ENCODE peak calls at places on chromosomes 16 and 17, in eight cellular contexts. E is NCI-H345; Q is glomerular endothelial cell; U is KG1; N is stimulated activated CD4-positive, alpha-beta T cell treated with anti-CD3 and anti-CD28 coated beads, Interleukin-1b, Interleukin-23, amount 100 ng/mL, for 24 hours; D is brain microvascular endothelial cell; C is H54; O is activated CD8-positive, alpha-beta memory T cell treated with anti-CD3 and anti-CD28 coated beads for 4 hours. X is an unnamed sample.

GRCh38 chr16:89359296-89360147 is 130.8 kb downstream of the ANKRD11 start:
- DNase-seq in E (no peak), Q (no peak), U (no peak), N (no peak), D (no peak), C (no peak), O (no peak), X (no peak)

GRCh38 chr17:77916771-77917481 is 41.6 kb upstream of the TNRC6C start:
- DNase-seq in E (no peak), Q (no peak), U (peak), N (no peak), D (no peak), C (no peak), O (no peak), X (no peak)

GRCh38 chr16:14070555-14070876 is 603 bp upstream of the MRTFB start:
- DNase-seq in E (no peak), Q (no peak), U (no peak), N (no peak), D (no peak), C (no peak), O (no peak), X (no peak)

GRCh38 chr17:55144518-55144917 is 120.2 kb upstream of the HLF start:
- DNase-seq in E (no peak), Q (no peak), U (no peak), N (no peak), D (no peak), C (no peak), O (no peak), X (no peak)

GRCh38 chr16:84048306-84048705 is 5.7 kb upstream of the SLC38A8 start:
- DNase-seq in E (no peak), Q (no peak), U (no peak), N (no peak), D (no peak), C (no peak), O (no peak), X (no peak)

GRCh38 chr17:28174352-28175046 is 132.0 kb downstream of the NLK start:
- DNase-seq in E (no peak), Q (no peak), U (peak), N (no peak), D (no peak), C (no peak), O (peak), X (no peak)

GRCh38 chr16:68379472-68380347 is 68.6 kb downstream of the SMPD3 start:
- DNase-seq in E (no peak), Q (no peak), U (no peak), N (no peak), D (no peak), C (no peak), O (no peak), X (no peak)

GRCh38 chr17:82052638-82053059 is 951 bp downstream of the GPS1 start:
- DNase-seq in E (no peak), Q (no peak), U (no peak), N (no peak), D (no peak), C (no peak), O (no peak), X (no peak)

GRCh38 chr16:78034530-78034929 is 12.2 kb downstream of the CLEC3A start:
- DNase-seq in E (no peak), Q (no peak), U (peak), N (no peak), D (no peak), C (no peak), O (no peak), X (no peak)

GRCh38 chr17:9021158-9021984 is at the start of gene NTN1:
- DNase-seq in E (peak), Q (no peak), U (no peak), N (peak), D (no peak), C (no peak), O (peak), X (no peak)

GRCh38 chr16:81266680-81267095 is 28.2 kb downstream of the BCO1 start:
- DNase-seq in E (peak), Q (no peak), U (no peak), N (no peak), D (no peak), C (peak), O (no peak), X (no peak)

GRCh38 chr16:28155293-28155692 is 56.5 kb downstream of the XPO6 start:
- DNase-seq in E (no peak), Q (no peak), U (no peak), N (no peak), D (no peak), C (no peak), O (no peak), X (no peak)

GRCh38 chr17:57995076-57995956 is 7.3 kb upstream of the VEZF1 start:
- DNase-seq in E (peak), Q (no peak), U (no peak), N (peak), D (peak), C (peak), O (peak), X (peak)

GRCh38 chr17:35089846-35090193 is 26.3 kb upstream of the RFFL start:
- DNase-seq in E (no peak), Q (no peak), U (no peak), N (no peak), D (no peak), C (peak), O (peak), X (no peak)

GRCh38 chr16:68452176-68452575 is 3.9 kb upstream of the SMPD3 start:
- DNase-seq in E (no peak), Q (no peak), U (no peak), N (no peak), D (no peak), C (peak), O (no peak), X (no peak)

GRCh38 chr17:69733171-69734014 is 318.9 kb downstream of the MAP2K6 start:
- DNase-seq in E (no peak), Q (peak), U (no peak), N (no peak), D (peak), C (peak), O (no peak), X (no peak)

GRCh38 chr16:81645303-81645702 is 133.8 kb upstream of the PLCG2 start:
- DNase-seq in E (peak), Q (no peak), U (no peak), N (no peak), D (peak), C (peak), O (no peak), X (no peak)

GRCh38 chr16:83935005-83935857 is 17.8 kb upstream of the OSGIN1 start:
- DNase-seq in E (no peak), Q (no peak), U (no peak), N (no peak), D (no peak), C (no peak), O (no peak), X (no peak)